ENCODE peak calls at places on chromosomes 12 and 14, in nine cellular contexts. One of them, this sample, is unnamed. For H3K27me3, the result is how much of the 10 kb centered on the place peaks cover.

GRCh38 chr14:104794099-104794498 is 1.4 kb downstream of the AKT1 start:
- DNase-seq in uterus: no peak
- DNase-seq in body of pancreas: peak
- DNase-seq in testis: peak
- DNase-seq in breast epithelium: no peak
- DNase-seq in suprapubic skin: no peak
- DNase-seq in IMR-90: peak
- DNase-seq in tibial nerve: no peak
- DNase-seq in gastrocnemius medialis: no peak
- DNase-seq in this sample: no peak

GRCh38 chr12:54360717-54361456 is 3.4 kb downstream of the GPR84 start:
- DNase-seq in uterus: peak
- DNase-seq in body of pancreas: peak
- DNase-seq in testis: peak
- DNase-seq in breast epithelium: peak
- DNase-seq in suprapubic skin: no peak
- DNase-seq in IMR-90: peak
- DNase-seq in tibial nerve: peak
- DNase-seq in gastrocnemius medialis: no peak
- DNase-seq in this sample: peak

GRCh38 chr12:66688836-66689439 is 10.1 kb upstream of the GRIP1 start:
- DNase-seq in uterus: no peak
- DNase-seq in body of pancreas: peak
- DNase-seq in testis: peak
- DNase-seq in breast epithelium: no peak
- DNase-seq in suprapubic skin: no peak
- DNase-seq in IMR-90: peak
- DNase-seq in tibial nerve: no peak
- DNase-seq in gastrocnemius medialis: no peak
- DNase-seq in this sample: peak

GRCh38 chr12:96170328-96170727 is 23.8 kb upstream of the ELK3 start:
- DNase-seq in uterus: no peak
- DNase-seq in body of pancreas: no peak
- DNase-seq in testis: no peak
- DNase-seq in breast epithelium: no peak
- DNase-seq in suprapubic skin: no peak
- DNase-seq in IMR-90: no peak
- DNase-seq in tibial nerve: no peak
- DNase-seq in gastrocnemius medialis: no peak
- DNase-seq in this sample: no peak

GRCh38 chr12:94289551-94290312 is 141.4 kb downstream of the PLXNC1 start:
- DNase-seq in uterus: peak
- DNase-seq in body of pancreas: no peak
- DNase-seq in testis: peak
- DNase-seq in breast epithelium: no peak
- DNase-seq in suprapubic skin: no peak
- DNase-seq in IMR-90: peak
- DNase-seq in tibial nerve: no peak
- DNase-seq in gastrocnemius medialis: no peak
- DNase-seq in this sample: no peak

GRCh38 chr14:30569903-30570226 is 10.9 kb downstream of the G2E3 start:
- DNase-seq in uterus: no peak
- DNase-seq in body of pancreas: no peak
- DNase-seq in testis: no peak
- DNase-seq in breast epithelium: no peak
- DNase-seq in suprapubic skin: no peak
- DNase-seq in IMR-90: no peak
- DNase-seq in tibial nerve: no peak
- DNase-seq in gastrocnemius medialis: no peak
- DNase-seq in this sample: no peak

GRCh38 chr12:122515275-122515674 is 11.5 kb downstream of the RSRC2 start:
- DNase-seq in uterus: no peak
- DNase-seq in body of pancreas: no peak
- DNase-seq in testis: no peak
- DNase-seq in breast epithelium: no peak
- DNase-seq in suprapubic skin: no peak
- DNase-seq in IMR-90: peak
- DNase-seq in tibial nerve: no peak
- DNase-seq in gastrocnemius medialis: no peak
- DNase-seq in this sample: no peak

GRCh38 chr12:52200783-52201519 is 9.1 kb upstream of the KRT80 start:
- DNase-seq in uterus: no peak
- DNase-seq in body of pancreas: no peak
- DNase-seq in testis: no peak
- DNase-seq in breast epithelium: no peak
- DNase-seq in suprapubic skin: no peak
- DNase-seq in IMR-90: no peak
- DNase-seq in tibial nerve: no peak
- DNase-seq in gastrocnemius medialis: no peak
- DNase-seq in this sample: no peak

GRCh38 chr12:48777501-48778400 is 11.1 kb downstream of the ADCY6 start:
- DNase-seq in uterus: no peak
- DNase-seq in body of pancreas: no peak
- DNase-seq in testis: no peak
- DNase-seq in breast epithelium: no peak
- DNase-seq in suprapubic skin: no peak
- DNase-seq in IMR-90: no peak
- DNase-seq in tibial nerve: no peak
- DNase-seq in gastrocnemius medialis: no peak
- DNase-seq in this sample: no peak

GRCh38 chr14:68340262-68340661 is 452.6 kb downstream of the ZFP36L1 start:
- DNase-seq in uterus: no peak
- DNase-seq in body of pancreas: no peak
- DNase-seq in testis: no peak
- DNase-seq in breast epithelium: no peak
- DNase-seq in suprapubic skin: no peak
- DNase-seq in IMR-90: no peak
- DNase-seq in tibial nerve: no peak
- DNase-seq in gastrocnemius medialis: no peak
- DNase-seq in this sample: no peak

GRCh38 chr14:102654298-102654697 is 61.8 kb downstream of the RCOR1 start:
- DNase-seq in uterus: no peak
- DNase-seq in body of pancreas: no peak
- DNase-seq in testis: no peak
- DNase-seq in breast epithelium: no peak
- DNase-seq in suprapubic skin: no peak
- DNase-seq in IMR-90: no peak
- DNase-seq in tibial nerve: no peak
- DNase-seq in gastrocnemius medialis: no peak
- DNase-seq in this sample: no peak

GRCh38 chr12:108337235-108338223 is 1.6 kb downstream of the CMKLR1 start:
- DNase-seq in uterus: no peak
- DNase-seq in body of pancreas: no peak
- DNase-seq in testis: peak
- DNase-seq in breast epithelium: no peak
- DNase-seq in suprapubic skin: peak
- DNase-seq in IMR-90: peak
- DNase-seq in tibial nerve: no peak
- DNase-seq in gastrocnemius medialis: no peak
- DNase-seq in this sample: no peak

GRCh38 chr14:104512771-104513640 is 66.6 kb upstream of the C14orf180 start:
- DNase-seq in uterus: no peak
- DNase-seq in body of pancreas: no peak
- DNase-seq in testis: no peak
- DNase-seq in breast epithelium: no peak
- DNase-seq in suprapubic skin: no peak
- DNase-seq in IMR-90: no peak
- DNase-seq in tibial nerve: no peak
- DNase-seq in gastrocnemius medialis: no peak
- DNase-seq in this sample: no peak

GRCh38 chr14:30193791-30194407 is 266.3 kb upstream of the PRKD1 start:
- DNase-seq in uterus: no peak
- DNase-seq in body of pancreas: no peak
- DNase-seq in testis: no peak
- DNase-seq in breast epithelium: no peak
- DNase-seq in suprapubic skin: no peak
- DNase-seq in IMR-90: peak
- DNase-seq in tibial nerve: no peak
- DNase-seq in gastrocnemius medialis: no peak
- DNase-seq in this sample: no peak

GRCh38 chr14:100533647-100534485 is 53.4 kb downstream of the BEGAIN start:
- DNase-seq in uterus: peak
- DNase-seq in body of pancreas: peak
- DNase-seq in testis: peak
- DNase-seq in breast epithelium: peak
- DNase-seq in suprapubic skin: peak
- DNase-seq in IMR-90: no peak
- DNase-seq in tibial nerve: peak
- DNase-seq in gastrocnemius medialis: peak
- DNase-seq in this sample: peak

GRCh38 chr12:27336254-27336653 is 3.6 kb downstream of the BMAL2 start:
- DNase-seq in uterus: no peak
- DNase-seq in body of pancreas: no peak
- DNase-seq in testis: no peak
- DNase-seq in breast epithelium: no peak
- DNase-seq in suprapubic skin: no peak
- DNase-seq in IMR-90: no peak
- DNase-seq in tibial nerve: no peak
- DNase-seq in gastrocnemius medialis: no peak
- DNase-seq in this sample: no peak

GRCh38 chr14:59306775-59307174 is 118.3 kb downstream of the DAAM1 start:
- DNase-seq in uterus: no peak
- DNase-seq in body of pancreas: no peak
- DNase-seq in testis: no peak
- DNase-seq in breast epithelium: no peak
- DNase-seq in suprapubic skin: no peak
- DNase-seq in IMR-90: peak
- DNase-seq in tibial nerve: no peak
- DNase-seq in gastrocnemius medialis: no peak
- DNase-seq in this sample: no peak

GRCh38 chr14:104419865-104420458 is 159.6 kb upstream of the C14orf180 start:
- DNase-seq in uterus: no peak
- DNase-seq in body of pancreas: no peak
- DNase-seq in testis: no peak
- DNase-seq in breast epithelium: no peak
- DNase-seq in suprapubic skin: no peak
- DNase-seq in IMR-90: no peak
- DNase-seq in tibial nerve: no peak
- DNase-seq in gastrocnemius medialis: no peak
- DNase-seq in this sample: no peak

GRCh38 chr12:121819212-121819949 is 15.6 kb downstream of the SETD1B start:
- DNase-seq in uterus: no peak
- DNase-seq in body of pancreas: no peak
- DNase-seq in testis: no peak
- DNase-seq in breast epithelium: no peak
- DNase-seq in suprapubic skin: no peak
- DNase-seq in IMR-90: no peak
- DNase-seq in tibial nerve: no peak
- DNase-seq in gastrocnemius medialis: no peak
- DNase-seq in this sample: no peak

GRCh38 chr12:749871-750270 is 2.5 kb upstream of the WNK1 start:
- DNase-seq in uterus: no peak
- DNase-seq in body of pancreas: no peak
- DNase-seq in testis: no peak
- DNase-seq in breast epithelium: no peak
- DNase-seq in suprapubic skin: no peak
- DNase-seq in IMR-90: no peak
- DNase-seq in tibial nerve: no peak
- DNase-seq in gastrocnemius medialis: no peak
- DNase-seq in this sample: no peak

GRCh38 chr12:115898670-115899069 is 378.8 kb downstream of the MED13L start:
- DNase-seq in uterus: no peak
- DNase-seq in body of pancreas: no peak
- DNase-seq in testis: no peak
- DNase-seq in breast epithelium: no peak
- DNase-seq in suprapubic skin: no peak
- DNase-seq in IMR-90: no peak
- DNase-seq in tibial nerve: no peak
- DNase-seq in gastrocnemius medialis: no peak
- DNase-seq in this sample: no peak
- TF ChIP-seq CTCF in uterus: no peak
- TF ChIP-seq CTCF in body of pancreas: no peak
- TF ChIP-seq CTCF in testis: no peak
- TF ChIP-seq CTCF in breast epithelium: no peak
- TF ChIP-seq CTCF in suprapubic skin: no peak
- TF ChIP-seq CTCF in IMR-90: no peak
- TF ChIP-seq CTCF in tibial nerve: no peak
- TF ChIP-seq CTCF in gastrocnemius medialis: no peak
- TF ChIP-seq CTCF in this sample: no peak

GRCh38 chr14:49999216-49999761 is 106.4 kb downstream of the ARF6 start:
- DNase-seq in uterus: peak
- DNase-seq in body of pancreas: peak
- DNase-seq in testis: peak
- DNase-seq in breast epithelium: peak
- DNase-seq in suprapubic skin: peak
- DNase-seq in IMR-90: peak
- DNase-seq in tibial nerve: peak
- DNase-seq in gastrocnemius medialis: peak
- DNase-seq in this sample: peak
- TF ChIP-seq POLR2A in uterus: no peak
- TF ChIP-seq POLR2A in body of pancreas: peak
- TF ChIP-seq POLR2A in testis: no peak
- TF ChIP-seq POLR2A in breast epithelium: no peak
- TF ChIP-seq POLR2A in suprapubic skin: no peak
- TF ChIP-seq POLR2A in IMR-90: peak
- TF ChIP-seq POLR2A in tibial nerve: peak
- TF ChIP-seq POLR2A in gastrocnemius medialis: peak
- TF ChIP-seq POLR2A in this sample: peak

GRCh38 chr12:106892075-106892474 is 63.6 kb upstream of the TMEM263 start:
- DNase-seq in uterus: no peak
- DNase-seq in body of pancreas: no peak
- DNase-seq in testis: no peak
- DNase-seq in breast epithelium: no peak
- DNase-seq in suprapubic skin: no peak
- DNase-seq in IMR-90: no peak
- DNase-seq in tibial nerve: no peak
- DNase-seq in gastrocnemius medialis: no peak
- DNase-seq in this sample: no peak
- H3K27me3 ChIP-seq in uterus: under half
- H3K27me3 ChIP-seq in body of pancreas: under half
- H3K27me3 ChIP-seq in testis: under half
- H3K27me3 ChIP-seq in breast epithelium: under half
- H3K27me3 ChIP-seq in suprapubic skin: under half
- H3K27me3 ChIP-seq in IMR-90: under half
- H3K27me3 ChIP-seq in tibial nerve: under half
- H3K27me3 ChIP-seq in gastrocnemius medialis: under half
- H3K27me3 ChIP-seq in this sample: under half

GRCh38 chr12:17030338-17030737 is 424.4 kb upstream of the LMO3 start:
- DNase-seq in uterus: no peak
- DNase-seq in body of pancreas: no peak
- DNase-seq in testis: no peak
- DNase-seq in breast epithelium: no peak
- DNase-seq in suprapubic skin: no peak
- DNase-seq in IMR-90: no peak
- DNase-seq in tibial nerve: no peak
- DNase-seq in gastrocnemius medialis: no peak
- DNase-seq in this sample: no peak

GRCh38 chr12:17028348-17028747 is 422.4 kb upstream of the LMO3 start:
- DNase-seq in uterus: no peak
- DNase-seq in body of pancreas: no peak
- DNase-seq in testis: no peak
- DNase-seq in breast epithelium: no peak
- DNase-seq in suprapubic skin: no peak
- DNase-seq in IMR-90: no peak
- DNase-seq in tibial nerve: no peak
- DNase-seq in gastrocnemius medialis: no peak
- DNase-seq in this sample: no peak
- TF ChIP-seq CTCF in uterus: no peak
- TF ChIP-seq CTCF in body of pancreas: no peak
- TF ChIP-seq CTCF in testis: no peak
- TF ChIP-seq CTCF in breast epithelium: no peak
- TF ChIP-seq CTCF in suprapubic skin: no peak
- TF ChIP-seq CTCF in IMR-90: no peak
- TF ChIP-seq CTCF in tibial nerve: no peak
- TF ChIP-seq CTCF in gastrocnemius medialis: no peak
- TF ChIP-seq CTCF in this sample: no peak

GRCh38 chr14:32472512-32473472 is 143.7 kb downstream of the AKAP6 start:
- DNase-seq in uterus: no peak
- DNase-seq in body of pancreas: no peak
- DNase-seq in testis: no peak
- DNase-seq in breast epithelium: no peak
- DNase-seq in suprapubic skin: no peak
- DNase-seq in IMR-90: peak
- DNase-seq in tibial nerve: no peak
- DNase-seq in gastrocnemius medialis: peak
- DNase-seq in this sample: no peak
- TF ChIP-seq POLR2A in uterus: no peak
- TF ChIP-seq POLR2A in body of pancreas: no peak
- TF ChIP-seq POLR2A in testis: no peak
- TF ChIP-seq POLR2A in breast epithelium: no peak
- TF ChIP-seq POLR2A in suprapubic skin: no peak
- TF ChIP-seq POLR2A in IMR-90: no peak
- TF ChIP-seq POLR2A in tibial nerve: no peak
- TF ChIP-seq POLR2A in gastrocnemius medialis: no peak
- TF ChIP-seq POLR2A in this sample: no peak

This sample was measured in Peyer's patch.